ENCODE peak calls at places on chromosomes 12 and 14, in eight cellular contexts. Q, R, U, S, O, D, M and T are unnamed samples.

GRCh38 chr12:26121841-26122680 is 2.8 kb downstream of the BHLHE41 start:
- ATAC-seq in O (no peak), R (no peak), S (peak), D (no peak), M (peak), U (peak), Q (peak), T (no peak)

GRCh38 chr14:39395555-39396254 is 36.5 kb downstream of the FBXO33 start:
- ATAC-seq in D (no peak), R (no peak), M (no peak), U (no peak), Q (no peak), S (peak), O (no peak), T (no peak)

GRCh38 chr12:3142386-3142785 is 65.2 kb downstream of the TSPAN9 start:
- ATAC-seq in O (no peak), D (no peak), M (no peak), U (no peak), Q (no peak), R (no peak), S (no peak), T (no peak)

GRCh38 chr14:36996857-36997590 is 175.4 kb downstream of the SLC25A21 start:
- ATAC-seq in U (no peak), S (no peak), D (no peak), M (no peak), O (no peak), Q (no peak), R (no peak), T (no peak)

GRCh38 chr12:117311-117710 is 50.7 kb downstream of the IQSEC3 start:
- ATAC-seq in Q (no peak), D (no peak), O (no peak), M (no peak), U (no peak), S (no peak), R (no peak), T (peak)

GRCh38 chr12:98660521-98660920 is 15.4 kb downstream of the APAF1 start:
- ATAC-seq in R (no peak), O (no peak), D (no peak), U (no peak), Q (peak), M (no peak), S (no peak), T (no peak)

GRCh38 chr12:107393043-107393725 is 292.4 kb upstream of the PWP1 start:
- ATAC-seq in U (peak), Q (no peak), O (no peak), S (peak), R (no peak), M (peak), D (no peak), T (no peak)

GRCh38 chr12:106914796-106915634 is 40.7 kb upstream of the TMEM263 start:
- ATAC-seq in M (peak), S (no peak), Q (no peak), R (no peak), U (peak), O (no peak), D (no peak), T (no peak)

GRCh38 chr14:68853749-68854148 is 60.9 kb upstream of the ZFP36L1 start:
- ATAC-seq in R (no peak), Q (peak), D (no peak), O (peak), M (no peak), S (no peak), U (no peak), T (peak)

GRCh38 chr14:23401331-23401730 is 6.7 kb downstream of the MYH6 start:
- ATAC-seq in S (no peak), Q (no peak), R (peak), U (no peak), M (no peak), O (no peak), D (peak), T (no peak)

GRCh38 chr14:52227559-52228222 is 39.8 kb upstream of the PTGDR start:
- ATAC-seq in M (no peak), R (no peak), Q (no peak), D (no peak), O (no peak), U (no peak), S (no peak), T (no peak)

GRCh38 chr14:54257424-54257823 is 139.4 kb upstream of the CDKN3 start:
- ATAC-seq in Q (no peak), S (no peak), R (no peak), M (no peak), U (no peak), O (peak), D (no peak), T (no peak)

GRCh38 chr14:34667007-34667406 is 37.1 kb upstream of the SNX6 start:
- ATAC-seq in D (no peak), Q (no peak), M (no peak), O (no peak), S (no peak), U (no peak), R (no peak), T (no peak)

GRCh38 chr12:116299064-116299463 is 21.6 kb upstream of the MED13L start:
- ATAC-seq in Q (peak), U (no peak), M (no peak), S (peak), R (no peak), D (no peak), O (peak), T (peak)

GRCh38 chr12:116048886-116049285 is 228.6 kb downstream of the MED13L start:
- ATAC-seq in M (no peak), U (no peak), D (peak), S (no peak), O (no peak), R (peak), Q (no peak), T (no peak)

GRCh38 chr12:52389313-52390207 is 4.1 kb upstream of the KRT84 start:
- ATAC-seq in M (no peak), R (no peak), Q (no peak), O (peak), S (no peak), D (no peak), U (no peak), T (peak)

GRCh38 chr12:76030378-76031080 is 1.0 kb downstream of the PHLDA1 start:
- ATAC-seq in M (peak), S (no peak), R (peak), O (peak), Q (peak), D (peak), U (peak), T (peak)

GRCh38 chr12:106976668-106977067 is 10.3 kb downstream of the MTERF2 start:
- ATAC-seq in S (no peak), O (no peak), D (no peak), R (no peak), Q (no peak), U (no peak), M (no peak), T (no peak)

GRCh38 chr12:102642199-102642598 is 161.8 kb upstream of the IGF1 start:
- ATAC-seq in U (no peak), S (no peak), O (no peak), R (no peak), D (no peak), M (no peak), Q (no peak), T (no peak)

GRCh38 chr12:91994208-91994797 is 151.3 kb downstream of the BTG1 start:
- ATAC-seq in D (peak), M (no peak), Q (no peak), S (no peak), O (no peak), R (no peak), U (no peak), T (no peak)

GRCh38 chr12:9108504-9109212 is 7.1 kb downstream of the A2M start:
- ATAC-seq in R (no peak), O (no peak), D (no peak), U (no peak), S (no peak), M (no peak), Q (no peak), T (peak)

GRCh38 chr12:177336-177979 is 36.5 kb downstream of the SLC6A12 start:
- ATAC-seq in R (no peak), Q (no peak), D (no peak), M (no peak), O (no peak), U (no peak), S (no peak), T (no peak)

GRCh38 chr12:120199595-120200306 is 1.2 kb downstream of the RPLP0 start:
- ATAC-seq in D (peak), R (peak), O (no peak), M (no peak), S (no peak), U (no peak), Q (no peak), T (peak)

GRCh38 chr14:91901449-91902250 is 34.3 kb upstream of the TC2N start:
- ATAC-seq in U (no peak), Q (peak), M (no peak), O (no peak), R (peak), D (peak), S (no peak), T (no peak)

GRCh38 chr12:94595152-94595551 is 55.2 kb downstream of the TMCC3 start:
- ATAC-seq in U (no peak), Q (no peak), D (no peak), O (no peak), M (no peak), R (no peak), S (no peak), T (no peak)

GRCh38 chr12:64633186-64633939 is 23.1 kb downstream of the RASSF3 start:
- ATAC-seq in R (no peak), M (no peak), S (no peak), U (no peak), O (no peak), D (no peak), Q (peak), T (no peak)

GRCh38 chr14:96574633-96575191 is 72.5 kb downstream of the PAPOLA start:
- ATAC-seq in R (peak), S (no peak), O (no peak), U (no peak), D (peak), M (no peak), Q (no peak), T (peak)

GRCh38 chr12:57772429-57773322 is at the start of gene EEF1AKMT3:
- ATAC-seq in D (peak), Q (peak), M (no peak), R (peak), U (peak), S (peak), O (peak), T (peak)

GRCh38 chr12:55996201-55996714 is 818 bp upstream of the SUOX start:
- ATAC-seq in D (peak), M (peak), O (no peak), S (peak), R (peak), U (peak), Q (peak), T (peak)

GRCh38 chr12:59650594-59651229 is 54.9 kb downstream of the SLC16A7 start:
- ATAC-seq in S (no peak), Q (no peak), U (no peak), R (peak), D (peak), O (peak), M (no peak), T (no peak)

GRCh38 chr12:16238661-16239060 is 38.8 kb downstream of the SLC15A5 start:
- ATAC-seq in O (no peak), U (no peak), S (no peak), Q (no peak), R (peak), D (peak), M (no peak), T (no peak)

GRCh38 chr12:76238688-76239087 is 109.5 kb downstream of the BBS10 start:
- ATAC-seq in R (no peak), M (no peak), U (no peak), D (no peak), S (no peak), Q (no peak), O (no peak), T (no peak)

GRCh38 chr12:116538076-116538591 is 21.0 kb upstream of the MAP1LC3B2 start:
- ATAC-seq in O (no peak), Q (no peak), D (no peak), M (no peak), R (no peak), S (no peak), U (no peak), T (no peak)